ENCODE peak calls at places on chromosome 15, in six cellular contexts. One of them, this sample, is unnamed.

GRCh38 chr15:89515477-89515876 is 19.1 kb upstream of the RHCG start:
- DNase-seq in GM12878: no peak
- DNase-seq in GM12891: no peak
- DNase-seq in HepG2: no peak
- DNase-seq in K562: no peak
- DNase-seq in H1: no peak
- DNase-seq in this sample: no peak

GRCh38 chr15:53260647-53261046 is 470.5 kb upstream of the ONECUT1 start:
- DNase-seq in GM12878: no peak
- DNase-seq in GM12891: no peak
- DNase-seq in HepG2: no peak
- DNase-seq in K562: no peak
- DNase-seq in H1: no peak
- DNase-seq in this sample: no peak

GRCh38 chr15:75925440-75925839 is 21.8 kb downstream of the FBXO22 start:
- DNase-seq in GM12878: no peak
- DNase-seq in GM12891: no peak
- DNase-seq in HepG2: no peak
- DNase-seq in K562: no peak
- DNase-seq in H1: no peak
- DNase-seq in this sample: no peak

GRCh38 chr15:64249842-64250575 is 87.2 kb upstream of the PPIB start:
- DNase-seq in GM12878: no peak
- DNase-seq in GM12891: no peak
- DNase-seq in HepG2: no peak
- DNase-seq in K562: no peak
- DNase-seq in H1: no peak
- DNase-seq in this sample: no peak

GRCh38 chr15:67883228-67883773 is 43.5 kb upstream of the RNU6-1 start:
- DNase-seq in GM12878: no peak
- DNase-seq in GM12891: no peak
- DNase-seq in HepG2: no peak
- DNase-seq in K562: peak; percentile 25
- DNase-seq in H1: no peak
- DNase-seq in this sample: no peak

GRCh38 chr15:42286445-42287029 is 13.3 kb upstream of the TMEM87A start:
- DNase-seq in GM12878: no peak
- DNase-seq in GM12891: no peak
- DNase-seq in HepG2: peak; percentile 63
- DNase-seq in K562: no peak
- DNase-seq in H1: no peak
- DNase-seq in this sample: no peak

GRCh38 chr15:50786871-50787270 is 21.4 kb upstream of the SPPL2A start:
- DNase-seq in GM12878: no peak
- DNase-seq in GM12891: no peak
- DNase-seq in HepG2: no peak
- DNase-seq in K562: no peak
- DNase-seq in H1: no peak
- DNase-seq in this sample: no peak

GRCh38 chr15:28082891-28083688 is 16.0 kb downstream of the OCA2 start:
- DNase-seq in GM12878: no peak
- DNase-seq in GM12891: no peak
- DNase-seq in HepG2: peak; percentile 76
- DNase-seq in K562: no peak
- DNase-seq in H1: no peak
- DNase-seq in this sample: no peak

GRCh38 chr15:100186366-100186765 is 155.4 kb downstream of the ADAMTS17 start:
- DNase-seq in GM12878: no peak
- DNase-seq in GM12891: no peak
- DNase-seq in HepG2: no peak
- DNase-seq in K562: no peak
- DNase-seq in H1: no peak
- DNase-seq in this sample: no peak

GRCh38 chr15:56815247-56815646 is 81.9 kb upstream of the ZNF280D start:
- DNase-seq in GM12878: no peak
- DNase-seq in GM12891: no peak
- DNase-seq in HepG2: no peak
- DNase-seq in K562: no peak
- DNase-seq in H1: no peak
- DNase-seq in this sample: no peak

GRCh38 chr15:49145651-49146609 is 9.5 kb downstream of the COPS2 start:
- DNase-seq in GM12878: no peak
- DNase-seq in GM12891: no peak
- DNase-seq in HepG2: peak; percentile 45
- DNase-seq in K562: peak; percentile 17
- DNase-seq in H1: no peak
- DNase-seq in this sample: no peak

GRCh38 chr15:70494861-70495571 is 268.3 kb downstream of the UACA start:
- DNase-seq in GM12878: no peak
- DNase-seq in GM12891: no peak
- DNase-seq in HepG2: peak; percentile 43
- DNase-seq in K562: no peak
- DNase-seq in H1: no peak
- DNase-seq in this sample: no peak

GRCh38 chr15:68550498-68551295 is 28.1 kb upstream of the CORO2B start:
- DNase-seq in GM12878: no peak
- DNase-seq in GM12891: peak; percentile 51
- DNase-seq in HepG2: peak; percentile 41
- DNase-seq in K562: peak; percentile 71
- DNase-seq in H1: peak; percentile 44
- DNase-seq in this sample: peak; percentile 49

GRCh38 chr15:49888727-49889126 is 230.3 kb downstream of the ATP8B4 start:
- DNase-seq in GM12878: no peak
- DNase-seq in GM12891: no peak
- DNase-seq in HepG2: no peak
- DNase-seq in K562: no peak
- DNase-seq in H1: no peak
- DNase-seq in this sample: no peak

GRCh38 chr15:29815000-29815704 is 7.1 kb downstream of the TJP1 start:
- DNase-seq in GM12878: no peak
- DNase-seq in GM12891: no peak
- DNase-seq in HepG2: peak; percentile 41
- DNase-seq in K562: peak; percentile 26
- DNase-seq in H1: no peak
- DNase-seq in this sample: no peak

GRCh38 chr15:70018646-70019600 is 78.8 kb downstream of the TLE3 start:
- DNase-seq in GM12878: no peak
- DNase-seq in GM12891: no peak
- DNase-seq in HepG2: no peak
- DNase-seq in K562: no peak
- DNase-seq in H1: no peak
- DNase-seq in this sample: no peak

GRCh38 chr15:68348064-68348463 is 70.5 kb downstream of the FEM1B start:
- DNase-seq in GM12878: no peak
- DNase-seq in GM12891: no peak
- DNase-seq in HepG2: no peak
- DNase-seq in K562: peak; percentile 69
- DNase-seq in H1: no peak
- DNase-seq in this sample: no peak

GRCh38 chr15:70450142-70450443 is 313.3 kb downstream of the UACA start:
- DNase-seq in GM12878: no peak
- DNase-seq in GM12891: no peak
- DNase-seq in HepG2: no peak
- DNase-seq in K562: no peak
- DNase-seq in H1: no peak
- DNase-seq in this sample: no peak

GRCh38 chr15:65346856-65347598 is 30.8 kb downstream of the IGDCC3 start:
- DNase-seq in GM12878: no peak
- DNase-seq in GM12891: no peak
- DNase-seq in HepG2: no peak
- DNase-seq in K562: no peak
- DNase-seq in H1: no peak
- DNase-seq in this sample: no peak

GRCh38 chr15:31162721-31163510 is 61.4 kb upstream of the TRPM1 start:
- DNase-seq in GM12878: no peak
- DNase-seq in GM12891: no peak
- DNase-seq in HepG2: no peak
- DNase-seq in K562: no peak
- DNase-seq in H1: no peak
- DNase-seq in this sample: no peak

GRCh38 chr15:66703540-66703941 is 1.5 kb downstream of the SMAD6 start:
- DNase-seq in GM12878: no peak
- DNase-seq in GM12891: peak; percentile 47
- DNase-seq in HepG2: no peak
- DNase-seq in K562: no peak
- DNase-seq in H1: no peak
- DNase-seq in this sample: peak; percentile 47

GRCh38 chr15:34335176-34335575 is 2.4 kb downstream of the SLC12A6 start:
- DNase-seq in GM12878: no peak
- DNase-seq in GM12891: no peak
- DNase-seq in HepG2: no peak
- DNase-seq in K562: no peak
- DNase-seq in H1: no peak
- DNase-seq in this sample: no peak

GRCh38 chr15:67880651-67881182 is 40.9 kb upstream of the RNU6-1 start:
- DNase-seq in GM12878: no peak
- DNase-seq in GM12891: no peak
- DNase-seq in HepG2: peak; percentile 70
- DNase-seq in K562: no peak
- DNase-seq in H1: no peak
- DNase-seq in this sample: no peak

GRCh38 chr15:95325763-95326688 is 1004.5 kb upstream of the NR2F2 start:
- DNase-seq in GM12878: no peak
- DNase-seq in GM12891: no peak
- DNase-seq in HepG2: no peak
- DNase-seq in K562: no peak
- DNase-seq in H1: no peak
- DNase-seq in this sample: no peak

GRCh38 chr15:84761534-84762190 is 13.3 kb downstream of the ZNF592 start:
- DNase-seq in GM12878: no peak
- DNase-seq in GM12891: no peak
- DNase-seq in HepG2: no peak
- DNase-seq in K562: no peak
- DNase-seq in H1: no peak
- DNase-seq in this sample: no peak

DNA sequence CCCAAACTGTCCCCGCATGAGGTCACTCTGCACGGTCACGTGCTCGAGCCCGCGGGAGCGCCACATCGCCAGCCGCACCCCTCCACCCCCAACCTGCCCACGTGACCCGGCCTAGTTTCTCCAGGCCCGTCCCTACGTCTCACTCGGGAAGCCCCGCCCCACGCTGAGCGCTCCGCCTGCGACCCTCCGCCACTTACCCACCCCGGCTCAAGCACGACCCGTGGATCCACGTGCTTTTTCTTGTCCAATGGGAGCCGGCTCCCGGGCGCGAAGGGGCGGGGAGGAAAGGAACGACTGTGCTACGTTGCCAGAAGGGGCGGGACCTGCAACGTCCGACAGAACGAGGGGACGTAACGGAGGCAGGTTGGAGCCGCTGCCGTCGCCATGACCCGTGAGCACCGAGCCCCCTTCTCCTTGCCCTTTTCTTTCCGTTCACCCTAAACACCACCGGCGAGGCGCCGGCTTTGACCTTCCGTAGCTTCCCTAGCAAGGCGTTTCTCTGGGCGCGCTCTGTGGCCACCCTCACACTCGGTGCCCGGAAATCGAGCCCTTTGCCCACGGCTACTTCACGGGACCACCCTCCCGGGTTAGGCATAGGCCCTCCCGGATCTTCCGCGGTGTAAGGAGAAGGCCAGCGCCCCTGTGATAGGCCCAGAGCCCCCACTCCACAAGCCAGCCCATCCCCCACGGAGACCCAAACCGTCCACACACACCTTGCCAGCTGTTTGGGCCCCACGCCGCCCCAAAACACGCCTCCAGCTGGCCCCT is at the start of gene SERF2:
- DNase-seq in GM12878: peak; percentile 99
- DNase-seq in GM12891: peak; percentile 93
- DNase-seq in HepG2: peak; percentile 97
- DNase-seq in K562: peak; percentile 98
- DNase-seq in H1: peak; percentile 100
- DNase-seq in this sample: peak; percentile 98
- TF ChIP-seq POLR2A in GM12878: peak; percentile 98
- TF ChIP-seq POLR2A in GM12891: peak; percentile 97
- TF ChIP-seq POLR2A in HepG2: peak; percentile 100
- TF ChIP-seq POLR2A in K562: peak; percentile 98
- TF ChIP-seq POLR2A in H1: peak; percentile 99
- TF ChIP-seq POLR2A in this sample: peak; percentile 97

GRCh38 chr15:99096173-99096893 is 8.5 kb upstream of the SYNM start:
- DNase-seq in GM12878: no peak
- DNase-seq in GM12891: no peak
- DNase-seq in HepG2: no peak
- DNase-seq in K562: no peak
- DNase-seq in H1: no peak
- DNase-seq in this sample: no peak

GRCh38 chr15:99095626-99096025 is 9.3 kb upstream of the SYNM start:
- DNase-seq in GM12878: no peak
- DNase-seq in GM12891: no peak
- DNase-seq in HepG2: no peak
- DNase-seq in K562: no peak
- DNase-seq in H1: no peak
- DNase-seq in this sample: no peak

GRCh38 chr15:99097441-99098410 is 7.2 kb upstream of the SYNM start:
- DNase-seq in GM12878: no peak
- DNase-seq in GM12891: no peak
- DNase-seq in HepG2: no peak
- DNase-seq in K562: no peak
- DNase-seq in H1: no peak
- DNase-seq in this sample: no peak

GRCh38 chr15:99098426-99098825 is 6.5 kb upstream of the SYNM start:
- DNase-seq in GM12878: no peak
- DNase-seq in GM12891: no peak
- DNase-seq in HepG2: no peak
- DNase-seq in K562: no peak
- DNase-seq in H1: no peak
- DNase-seq in this sample: no peak

GRCh38 chr15:99096894-99097426 is 7.9 kb upstream of the SYNM start:
- DNase-seq in GM12878: no peak
- DNase-seq in GM12891: no peak
- DNase-seq in HepG2: no peak
- DNase-seq in K562: no peak
- DNase-seq in H1: no peak
- DNase-seq in this sample: no peak
- TF ChIP-seq TAF1 in GM12878: no peak
- TF ChIP-seq TAF1 in GM12891: no peak
- TF ChIP-seq TAF1 in HepG2: no peak
- TF ChIP-seq TAF1 in K562: no peak
- TF ChIP-seq TAF1 in H1: no peak
- TF ChIP-seq TAF1 in this sample: no peak

DNA sequence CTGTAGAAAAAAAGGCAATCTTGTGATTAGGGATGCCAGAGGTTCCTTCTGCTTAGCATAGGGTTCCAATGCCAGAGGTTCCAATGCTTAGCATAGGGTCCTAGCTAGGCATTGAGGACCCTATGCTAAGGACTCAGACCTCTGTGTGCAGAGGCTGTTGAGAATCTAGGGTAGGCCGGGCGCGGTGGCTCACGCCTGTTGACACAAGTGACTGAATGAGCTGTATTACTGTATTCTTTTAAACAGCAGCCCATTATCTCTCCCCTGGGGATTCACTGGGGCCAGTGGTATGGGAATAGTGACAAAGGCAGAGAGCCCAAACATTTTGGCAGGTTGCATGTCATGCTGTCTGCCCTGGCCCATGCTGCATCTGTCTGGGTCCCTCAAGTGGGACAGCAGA is 16.2 kb downstream of the PAK6 start:
- DNase-seq in GM12878: no peak
- DNase-seq in GM12891: no peak
- DNase-seq in HepG2: no peak
- DNase-seq in K562: no peak
- DNase-seq in H1: no peak
- DNase-seq in this sample: no peak
- TF ChIP-seq POLR2AphosphoS5 in GM12878: no peak
- TF ChIP-seq POLR2AphosphoS5 in GM12891: no peak
- TF ChIP-seq POLR2AphosphoS5 in HepG2: no peak
- TF ChIP-seq POLR2AphosphoS5 in K562: no peak
- TF ChIP-seq POLR2AphosphoS5 in H1: no peak
- TF ChIP-seq POLR2AphosphoS5 in this sample: no peak

GRCh38 chr15:21260966-21261395 is 179.3 kb downstream of the POTEB3 start:
- DNase-seq in GM12878: no peak
- DNase-seq in GM12891: no peak
- DNase-seq in HepG2: no peak
- DNase-seq in K562: no peak
- DNase-seq in H1: no peak
- DNase-seq in this sample: no peak
- TF ChIP-seq POLR2A in GM12878: no peak
- TF ChIP-seq POLR2A in GM12891: no peak
- TF ChIP-seq POLR2A in HepG2: no peak
- TF ChIP-seq POLR2A in K562: no peak
- TF ChIP-seq POLR2A in H1: no peak
- TF ChIP-seq POLR2A in this sample: no peak